ENCODE peak calls at places on chromosomes 2 and 18, in seven cellular contexts. One of them, this sample, is unnamed.
A peak's percentile ranks its signal among the peaks of the same experiment; 100 is the strongest.

GRCh38 chr2:203484266-203485112 is 50.6 kb downstream of the RAPH1 start:
- DNase-seq in T follicular helper cell: peak; percentile 33
- DNase-seq in activated gamma-delta T cell treated with Interleukin-2 at 50 U/mL for 16 hours: peak; percentile 48
- DNase-seq in hypothalamus: peak; percentile 30
- DNase-seq in psoas muscle: no peak
- DNase-seq in T-helper 1 cell: peak; percentile 23
- DNase-seq in stimulated activated naive CD8-positive, alpha-beta T cell treated with anti-CD3 and anti-CD28 coated beads, Interleukin-15, Interleukin-2, amounts not matched to agents 100 U/mL and 50 U/mL, for 24 hours: peak; percentile 33
- DNase-seq in this sample: peak; percentile 35

GRCh38 chr2:222440670-222441422 is 16.5 kb downstream of the SGPP2 start:
- DNase-seq in T follicular helper cell: no peak
- DNase-seq in activated gamma-delta T cell treated with Interleukin-2 at 50 U/mL for 16 hours: no peak
- DNase-seq in hypothalamus: no peak
- DNase-seq in psoas muscle: no peak
- DNase-seq in T-helper 1 cell: no peak
- DNase-seq in stimulated activated naive CD8-positive, alpha-beta T cell treated with anti-CD3 and anti-CD28 coated beads, Interleukin-15, Interleukin-2, amounts not matched to agents 100 U/mL and 50 U/mL, for 24 hours: no peak
- DNase-seq in this sample: no peak

GRCh38 chr2:174350593-174351181 is 15.9 kb downstream of the SP9 start:
- DNase-seq in T follicular helper cell: no peak
- DNase-seq in activated gamma-delta T cell treated with Interleukin-2 at 50 U/mL for 16 hours: no peak
- DNase-seq in hypothalamus: no peak
- DNase-seq in psoas muscle: no peak
- DNase-seq in T-helper 1 cell: no peak
- DNase-seq in stimulated activated naive CD8-positive, alpha-beta T cell treated with anti-CD3 and anti-CD28 coated beads, Interleukin-15, Interleukin-2, amounts not matched to agents 100 U/mL and 50 U/mL, for 24 hours: no peak
- DNase-seq in this sample: no peak

GRCh38 chr2:216696751-216697560 is 1.6 kb upstream of the IGFBP5 start:
- DNase-seq in T follicular helper cell: no peak
- DNase-seq in activated gamma-delta T cell treated with Interleukin-2 at 50 U/mL for 16 hours: no peak
- DNase-seq in hypothalamus: no peak
- DNase-seq in psoas muscle: no peak
- DNase-seq in T-helper 1 cell: no peak
- DNase-seq in stimulated activated naive CD8-positive, alpha-beta T cell treated with anti-CD3 and anti-CD28 coated beads, Interleukin-15, Interleukin-2, amounts not matched to agents 100 U/mL and 50 U/mL, for 24 hours: no peak
- DNase-seq in this sample: no peak

GRCh38 chr18:55738483-55739114 is 150.6 kb upstream of the TCF4 start:
- DNase-seq in T follicular helper cell: no peak
- DNase-seq in activated gamma-delta T cell treated with Interleukin-2 at 50 U/mL for 16 hours: no peak
- DNase-seq in hypothalamus: no peak
- DNase-seq in psoas muscle: no peak
- DNase-seq in T-helper 1 cell: no peak
- DNase-seq in stimulated activated naive CD8-positive, alpha-beta T cell treated with anti-CD3 and anti-CD28 coated beads, Interleukin-15, Interleukin-2, amounts not matched to agents 100 U/mL and 50 U/mL, for 24 hours: no peak
- DNase-seq in this sample: no peak

GRCh38 chr2:98476192-98476868 is 31.7 kb downstream of the INPP4A start:
- DNase-seq in T follicular helper cell: no peak
- DNase-seq in activated gamma-delta T cell treated with Interleukin-2 at 50 U/mL for 16 hours: no peak
- DNase-seq in hypothalamus: no peak
- DNase-seq in psoas muscle: no peak
- DNase-seq in T-helper 1 cell: no peak
- DNase-seq in stimulated activated naive CD8-positive, alpha-beta T cell treated with anti-CD3 and anti-CD28 coated beads, Interleukin-15, Interleukin-2, amounts not matched to agents 100 U/mL and 50 U/mL, for 24 hours: peak; percentile 17
- DNase-seq in this sample: peak; percentile 68

GRCh38 chr18:42039396-42039795 is 84.4 kb downstream of the PIK3C3 start:
- DNase-seq in T follicular helper cell: no peak
- DNase-seq in activated gamma-delta T cell treated with Interleukin-2 at 50 U/mL for 16 hours: no peak
- DNase-seq in hypothalamus: no peak
- DNase-seq in psoas muscle: no peak
- DNase-seq in T-helper 1 cell: no peak
- DNase-seq in stimulated activated naive CD8-positive, alpha-beta T cell treated with anti-CD3 and anti-CD28 coated beads, Interleukin-15, Interleukin-2, amounts not matched to agents 100 U/mL and 50 U/mL, for 24 hours: no peak
- DNase-seq in this sample: no peak

GRCh38 chr2:121303531-121304263 is 18.7 kb upstream of the TFCP2L1 start:
- DNase-seq in T follicular helper cell: no peak
- DNase-seq in activated gamma-delta T cell treated with Interleukin-2 at 50 U/mL for 16 hours: no peak
- DNase-seq in hypothalamus: no peak
- DNase-seq in psoas muscle: no peak
- DNase-seq in T-helper 1 cell: no peak
- DNase-seq in stimulated activated naive CD8-positive, alpha-beta T cell treated with anti-CD3 and anti-CD28 coated beads, Interleukin-15, Interleukin-2, amounts not matched to agents 100 U/mL and 50 U/mL, for 24 hours: no peak
- DNase-seq in this sample: no peak

GRCh38 chr2:165273176-165273575 is 34.0 kb downstream of the SCN2A start:
- DNase-seq in T follicular helper cell: no peak
- DNase-seq in activated gamma-delta T cell treated with Interleukin-2 at 50 U/mL for 16 hours: no peak
- DNase-seq in hypothalamus: no peak
- DNase-seq in psoas muscle: no peak
- DNase-seq in T-helper 1 cell: no peak
- DNase-seq in stimulated activated naive CD8-positive, alpha-beta T cell treated with anti-CD3 and anti-CD28 coated beads, Interleukin-15, Interleukin-2, amounts not matched to agents 100 U/mL and 50 U/mL, for 24 hours: no peak
- DNase-seq in this sample: no peak

GRCh38 chr2:161992526-161992925 is 81.5 kb downstream of the DPP4 start:
- DNase-seq in T follicular helper cell: peak; percentile 15
- DNase-seq in activated gamma-delta T cell treated with Interleukin-2 at 50 U/mL for 16 hours: peak; percentile 58
- DNase-seq in hypothalamus: no peak
- DNase-seq in psoas muscle: no peak
- DNase-seq in T-helper 1 cell: no peak
- DNase-seq in stimulated activated naive CD8-positive, alpha-beta T cell treated with anti-CD3 and anti-CD28 coated beads, Interleukin-15, Interleukin-2, amounts not matched to agents 100 U/mL and 50 U/mL, for 24 hours: peak; percentile 53
- DNase-seq in this sample: no peak

GRCh38 chr18:49041677-49042570 is 91.2 kb upstream of the SMAD7 start:
- DNase-seq in T follicular helper cell: peak; percentile 38
- DNase-seq in activated gamma-delta T cell treated with Interleukin-2 at 50 U/mL for 16 hours: peak; percentile 47
- DNase-seq in hypothalamus: no peak
- DNase-seq in psoas muscle: no peak
- DNase-seq in T-helper 1 cell: no peak
- DNase-seq in stimulated activated naive CD8-positive, alpha-beta T cell treated with anti-CD3 and anti-CD28 coated beads, Interleukin-15, Interleukin-2, amounts not matched to agents 100 U/mL and 50 U/mL, for 24 hours: no peak
- DNase-seq in this sample: peak; percentile 44

GRCh38 chr2:26429779-26430654 is 28.3 kb downstream of the DRC1 start:
- DNase-seq in T follicular helper cell: no peak
- DNase-seq in activated gamma-delta T cell treated with Interleukin-2 at 50 U/mL for 16 hours: no peak
- DNase-seq in hypothalamus: no peak
- DNase-seq in psoas muscle: peak; percentile 64
- DNase-seq in T-helper 1 cell: no peak
- DNase-seq in stimulated activated naive CD8-positive, alpha-beta T cell treated with anti-CD3 and anti-CD28 coated beads, Interleukin-15, Interleukin-2, amounts not matched to agents 100 U/mL and 50 U/mL, for 24 hours: no peak
- DNase-seq in this sample: no peak

GRCh38 chr2:113672297-113672696 is 45.2 kb downstream of the RABL2A start:
- DNase-seq in T follicular helper cell: no peak
- DNase-seq in activated gamma-delta T cell treated with Interleukin-2 at 50 U/mL for 16 hours: no peak
- DNase-seq in hypothalamus: no peak
- DNase-seq in psoas muscle: no peak
- DNase-seq in T-helper 1 cell: no peak
- DNase-seq in stimulated activated naive CD8-positive, alpha-beta T cell treated with anti-CD3 and anti-CD28 coated beads, Interleukin-15, Interleukin-2, amounts not matched to agents 100 U/mL and 50 U/mL, for 24 hours: no peak
- DNase-seq in this sample: no peak

GRCh38 chr18:46152436-46152807 is 48.2 kb downstream of the HAUS1 start:
- DNase-seq in T follicular helper cell: no peak
- DNase-seq in activated gamma-delta T cell treated with Interleukin-2 at 50 U/mL for 16 hours: no peak
- DNase-seq in hypothalamus: no peak
- DNase-seq in psoas muscle: peak; percentile 94
- DNase-seq in T-helper 1 cell: no peak
- DNase-seq in stimulated activated naive CD8-positive, alpha-beta T cell treated with anti-CD3 and anti-CD28 coated beads, Interleukin-15, Interleukin-2, amounts not matched to agents 100 U/mL and 50 U/mL, for 24 hours: no peak
- DNase-seq in this sample: no peak

GRCh38 chr2:166088634-166089033 is 39.2 kb downstream of the SCN1A start:
- DNase-seq in T follicular helper cell: no peak
- DNase-seq in activated gamma-delta T cell treated with Interleukin-2 at 50 U/mL for 16 hours: no peak
- DNase-seq in hypothalamus: no peak
- DNase-seq in psoas muscle: no peak
- DNase-seq in T-helper 1 cell: no peak
- DNase-seq in stimulated activated naive CD8-positive, alpha-beta T cell treated with anti-CD3 and anti-CD28 coated beads, Interleukin-15, Interleukin-2, amounts not matched to agents 100 U/mL and 50 U/mL, for 24 hours: no peak
- DNase-seq in this sample: no peak